ENCODE peak calls at places on chromosome 10, in seven cellular contexts. G is H9, C is neuronal stem cell, I is IMR-90, T is mesendoderm, Y is H1, A is mesenchymal stem cell. O is an unnamed sample.
A peak's percentile ranks its signal among the peaks of the same experiment; 100 is the strongest.

GRCh38 chr10:69800109-69800508 is 1.6 kb upstream of the COL13A1 start:
- DNase-seq in A (peak; percentile 81), T (peak; percentile 91), Y (no peak), C (peak; percentile 67), I (peak; percentile 75), G (peak; percentile 76), O (peak; percentile 45)

GRCh38 chr10:21534611-21535493 is 820 bp downstream of the MLLT10 start:
- DNase-seq in T (peak; percentile 87), C (no peak), I (peak; percentile 45), G (peak; percentile 73), Y (no peak), A (peak; percentile 80), O (peak; percentile 80)

GRCh38 chr10:120702032-120702431 is 149.1 kb upstream of the WDR11 start:
- DNase-seq in T (no peak), A (no peak), Y (no peak), C (no peak), I (no peak), G (no peak), O (peak; percentile 26)

GRCh38 chr10:102114861-102115618 is 5.1 kb downstream of the LDB1 start:
- DNase-seq in T (peak; percentile 97), G (peak; percentile 94), C (peak; percentile 89), I (peak; percentile 65), A (peak; percentile 90), Y (no peak), O (peak; percentile 78)

GRCh38 chr10:123741146-123741545 is 75.0 kb downstream of the GPR26 start:
- DNase-seq in C (no peak), I (no peak), Y (no peak), T (no peak), G (no peak), A (no peak), O (peak; percentile 13)

GRCh38 chr10:123687758-123688157 is 21.6 kb downstream of the GPR26 start:
- DNase-seq in I (no peak), G (peak; percentile 66), Y (no peak), T (peak; percentile 57), C (no peak), A (no peak), O (peak; percentile 3)

GRCh38 chr10:35413985-35414861 is 77.9 kb downstream of the CCNY start:
- DNase-seq in I (peak; percentile 54), T (peak; percentile 96), Y (no peak), A (no peak), G (no peak), C (no peak), O (no peak)

GRCh38 chr10:129417882-129418281 is 49.2 kb upstream of the MGMT start:
- DNase-seq in Y (no peak), A (peak; percentile 31), G (no peak), T (no peak), C (no peak), I (no peak), O (no peak)

GRCh38 chr10:113704637-113705343 is 25.1 kb downstream of the CASP7 start:
- DNase-seq in A (peak; percentile 70), C (peak; percentile 30), I (peak; percentile 60), Y (no peak), G (no peak), T (peak; percentile 66), O (peak; percentile 63)

GRCh38 chr10:14556285-14556956 is 218.3 kb downstream of the FAM107B start:
- DNase-seq in A (no peak), Y (no peak), G (peak; percentile 64), I (peak; percentile 23), C (no peak), T (peak; percentile 71), O (peak; percentile 37)

GRCh38 chr10:18886102-18886501 is 162.5 kb upstream of the MALRD1 start:
- DNase-seq in G (no peak), A (peak; percentile 26), T (no peak), I (peak; percentile 66), C (no peak), Y (no peak), O (no peak)

GRCh38 chr10:130401860-130402765 is 265.9 kb downstream of the GLRX3 start:
- DNase-seq in C (no peak), I (no peak), A (no peak), Y (no peak), G (peak; percentile 22), T (no peak), O (no peak)

GRCh38 chr10:95785942-95786669 is 30.1 kb downstream of the ENTPD1 start:
- DNase-seq in A (no peak), C (no peak), G (no peak), Y (no peak), I (no peak), T (peak; percentile 13), O (no peak)

GRCh38 chr10:119575506-119575905 is 21.3 kb downstream of the TIAL1 start:
- DNase-seq in I (peak; percentile 34), G (no peak), C (no peak), A (no peak), Y (no peak), T (no peak), O (no peak)

GRCh38 chr10:118974951-118975350 is 54.6 kb upstream of the NANOS1 start:
- DNase-seq in C (no peak), A (no peak), Y (no peak), G (peak; percentile 2), T (no peak), I (no peak), O (no peak)

GRCh38 chr10:70736470-70736982 is 48.7 kb downstream of the TBATA start:
- DNase-seq in G (no peak), T (no peak), C (no peak), I (no peak), A (no peak), Y (no peak), O (no peak)

GRCh38 chr10:91575044-91575610 is 57.7 kb downstream of the PPP1R3C start:
- DNase-seq in I (no peak), A (no peak), T (no peak), Y (no peak), G (no peak), C (no peak), O (no peak)

GRCh38 chr10:104767282-104767681 is 126.2 kb downstream of the SORCS3 start:
- DNase-seq in Y (no peak), G (no peak), I (no peak), C (no peak), A (no peak), T (no peak), O (no peak)

GRCh38 chr10:21518629-21519321 is 6.7 kb downstream of the SKIDA1 start:
- DNase-seq in T (peak; percentile 44), G (no peak), A (peak; percentile 73), I (peak; percentile 56), Y (no peak), C (no peak), O (no peak)

GRCh38 chr10:7687228-7687907 is 15.7 kb upstream of the ITIH2 start:
- DNase-seq in Y (peak; percentile 77), G (peak; percentile 92), T (peak; percentile 96), I (peak; percentile 85), C (peak; percentile 79), A (peak; percentile 79), O (peak; percentile 96)

GRCh38 chr10:33036670-33037069 is 78.6 kb upstream of the ITGB1 start:
- DNase-seq in C (no peak), Y (no peak), A (no peak), G (no peak), T (no peak), I (no peak), O (no peak)

GRCh38 chr10:33038672-33039071 is 80.6 kb upstream of the ITGB1 start:
- DNase-seq in A (no peak), C (no peak), T (no peak), G (no peak), I (no peak), Y (no peak), O (no peak)

GRCh38 chr10:33035411-33035810 is 77.4 kb upstream of the ITGB1 start:
- DNase-seq in T (no peak), I (no peak), Y (no peak), G (no peak), C (no peak), A (no peak), O (no peak)

GRCh38 chr10:33039167-33039566 is 81.1 kb upstream of the ITGB1 start:
- DNase-seq in A (no peak), T (no peak), I (no peak), C (no peak), G (no peak), Y (no peak), O (no peak)

GRCh38 chr10:33037726-33038125 is 79.7 kb upstream of the ITGB1 start:
- DNase-seq in G (no peak), C (no peak), A (no peak), I (no peak), T (no peak), Y (no peak), O (no peak)
- H3K18ac ChIP-seq in G (no peak overlapping the region), C (peak overlapping the region; percentile 66), A (no peak overlapping the region), I (no peak overlapping the region), T (no peak overlapping the region), Y (peak overlapping the region; percentile 9), O (no peak overlapping the region)

GRCh38 chr10:86642021-86642420 is 12.3 kb upstream of the OPN4 start:
- DNase-seq in A (no peak), G (no peak), I (no peak), C (no peak), T (no peak), Y (no peak), O (no peak)

GRCh38 chr10:86646532-86646931 is 7.8 kb upstream of the OPN4 start:
- DNase-seq in G (no peak), Y (no peak), T (no peak), C (no peak), A (no peak), I (no peak), O (no peak)

GRCh38 chr10:86645111-86645445 is 9.3 kb upstream of the OPN4 start:
- DNase-seq in Y (no peak), A (no peak), T (no peak), I (no peak), G (peak; percentile 28), C (no peak), O (no peak)

GRCh38 chr10:86644412-86645110 is 9.8 kb upstream of the OPN4 start:
- DNase-seq in C (no peak), T (peak; percentile 53), Y (no peak), A (peak; percentile 38), G (peak; percentile 51), I (peak; percentile 27), O (no peak)

DNA sequence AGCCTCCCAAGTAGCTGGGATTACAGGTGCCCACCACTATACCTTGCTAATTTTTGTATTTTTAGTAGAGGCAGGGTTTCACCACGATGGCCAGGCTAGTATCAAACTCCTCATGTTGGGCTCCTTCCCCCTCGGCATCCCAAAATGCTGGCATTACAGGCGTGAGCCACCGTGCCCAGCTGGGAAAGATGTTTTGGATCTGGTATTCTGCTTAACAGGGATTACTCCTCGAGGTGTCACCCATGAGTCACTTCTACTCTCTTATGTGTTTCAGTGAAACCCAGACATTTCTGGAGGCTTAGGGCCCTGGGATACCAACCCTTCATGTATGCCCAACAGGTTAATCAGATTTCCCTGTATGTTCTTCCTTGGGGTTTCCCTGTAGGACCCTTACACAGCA is 11.8 kb upstream of the OPN4 start:
- DNase-seq in G (no peak), Y (no peak), T (no peak), C (no peak), A (peak; percentile 37), I (peak; percentile 64), O (no peak)
- H3K23ac ChIP-seq in G (no peak overlapping the region), Y (no peak overlapping the region), T (no peak overlapping the region), C (no peak overlapping the region), A (no peak overlapping the region), I (no peak overlapping the region), O (no peak overlapping the region)

GRCh38 chr10:98309366-98310355 is 41.7 kb upstream of the LOXL4 start:
- DNase-seq in Y (peak; percentile 58), A (peak; percentile 81), T (peak; percentile 92), G (peak; percentile 88), C (peak; percentile 60), I (peak; percentile 87), O (peak; percentile 51)
- H2BK120ac ChIP-seq in Y (no peak overlapping the region), A (no peak overlapping the region), T (no peak overlapping the region), G (no peak overlapping the region), C (no peak overlapping the region), I (peak overlapping the region; percentile 94), O (no peak overlapping the region)

GRCh38 chr10:75664968-75665367 is 233.5 kb downstream of the LRMDA start:
- DNase-seq in I (no peak), T (no peak), A (no peak), C (no peak), Y (no peak), G (no peak), O (no peak)
- H3K18ac ChIP-seq in I (no peak overlapping the region), T (no peak overlapping the region), A (no peak overlapping the region), C (no peak overlapping the region), Y (no peak overlapping the region), G (no peak overlapping the region), O (no peak overlapping the region)

O was measured in trophoblast cell.